ENCODE peak calls at places on chromosomes 6 and 20, in six cellular contexts. T is CD4-positive, alpha-beta T cell; Z is cardiac muscle cell; Q is thoracic aorta; D is CD4-positive, alpha-beta memory T cell; O is tibial artery. A is an unnamed sample.
A peak's percentile ranks its signal among the peaks of the same experiment; 100 is the strongest.

GRCh38 chr20:44166477-44166876 is 20.5 kb downstream of the JPH2 start:
- DNase-seq in Z (peak; percentile 85), D (no peak), T (no peak), Q (no peak), O (peak; percentile 67), A (peak; percentile 80)

GRCh38 chr20:40775747-40776146 is 86.7 kb upstream of the MAFB start:
- DNase-seq in D (no peak), Z (no peak), Q (no peak), T (no peak), O (no peak), A (no peak)

GRCh38 chr6:146697921-146698320 is 99.1 kb downstream of the ADGB start:
- DNase-seq in T (no peak), Q (no peak), O (no peak), D (no peak), Z (no peak), A (no peak)

GRCh38 chr6:4840169-4840568 is 64.0 kb downstream of the CDYL start:
- DNase-seq in Q (no peak), T (no peak), Z (no peak), O (no peak), D (no peak), A (no peak)

GRCh38 chr6:3811191-3811590 is 38.0 kb upstream of the FAM50B start:
- DNase-seq in O (no peak), Q (no peak), T (no peak), Z (no peak), D (no peak), A (no peak)

GRCh38 chr6:52497652-52498408 is 77.7 kb downstream of the EFHC1 start:
- DNase-seq in O (no peak), T (no peak), D (no peak), Z (no peak), Q (no peak), A (no peak)

GRCh38 chr20:5531318-5532081 is 214.7 kb upstream of the PROKR2 start:
- DNase-seq in D (no peak), Q (no peak), Z (no peak), T (no peak), O (peak; percentile 23), A (no peak)

GRCh38 chr6:34416877-34417371 is 8.9 kb downstream of the RPS10 start:
- DNase-seq in T (no peak), Q (no peak), Z (no peak), D (no peak), O (no peak), A (no peak)

GRCh38 chr6:12404651-12405050 is 114.5 kb downstream of the EDN1 start:
- DNase-seq in Z (no peak), O (no peak), T (no peak), Q (no peak), D (no peak), A (no peak)

GRCh38 chr6:109925060-109925459 is 53.1 kb upstream of the GPR6 start:
- DNase-seq in Z (peak; percentile 32), Q (no peak), D (no peak), O (no peak), T (no peak), A (no peak)

GRCh38 chr20:63744574-63745423 is 5.2 kb downstream of the SLC2A4RG start:
- DNase-seq in O (no peak), Q (no peak), Z (no peak), D (no peak), T (no peak), A (no peak)

GRCh38 chr20:25297141-25297905 is 49.4 kb downstream of the PYGB start:
- DNase-seq in D (no peak), Z (no peak), Q (no peak), T (no peak), O (no peak), A (no peak)

GRCh38 chr20:2163312-2163711 is 61.7 kb downstream of the STK35 start:
- DNase-seq in Z (no peak), O (no peak), Q (no peak), T (no peak), D (no peak), A (no peak)

GRCh38 chr6:131950767-131951575 is at the start of gene CCN2:
- DNase-seq in T (no peak), O (peak; percentile 82), Q (peak; percentile 67), D (no peak), Z (peak; percentile 91), A (peak; percentile 90)

GRCh38 chr6:41964201-41964887 is 22.7 kb upstream of the CCND3 start:
- DNase-seq in O (no peak), D (no peak), Q (no peak), T (no peak), Z (no peak), A (no peak)

GRCh38 chr6:82072113-82072512 is 175.4 kb downstream of the IBTK start:
- DNase-seq in T (no peak), Z (no peak), O (no peak), Q (no peak), D (no peak), A (peak; percentile 90)

GRCh38 chr6:4582506-4582905 is 193.7 kb upstream of the CDYL start:
- DNase-seq in D (no peak), Z (no peak), O (no peak), T (no peak), Q (no peak), A (no peak)

DNA sequence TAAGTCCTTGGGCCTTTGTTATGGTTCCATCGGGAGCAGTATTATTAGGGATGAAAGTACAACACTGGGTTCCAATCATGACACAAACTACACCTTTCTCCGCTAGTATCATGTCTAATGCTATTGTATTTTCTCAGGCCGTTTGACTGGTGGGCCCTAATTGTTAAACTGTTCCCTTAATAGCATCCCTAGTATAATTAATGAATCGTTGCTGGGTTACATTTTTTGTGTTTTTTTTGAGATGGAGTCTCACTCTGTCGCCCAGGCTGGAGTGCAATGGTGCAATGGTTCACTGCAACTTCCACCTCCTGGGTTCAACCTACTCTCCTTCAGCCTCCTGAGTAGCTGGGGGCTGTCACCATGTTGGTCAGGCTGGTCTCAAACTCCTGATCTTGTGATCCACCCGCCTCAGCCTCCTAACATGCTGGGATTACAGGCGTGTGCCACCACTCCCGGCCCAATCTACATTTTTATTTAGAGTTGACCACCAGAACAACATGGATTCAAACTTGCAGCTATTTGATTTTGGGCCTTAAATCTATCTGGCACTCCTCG is 4.1 kb upstream of the ZNFX1 start:
- DNase-seq in D (no peak), Q (no peak), T (no peak), O (no peak), Z (no peak), A (no peak)
- H3K9me3 ChIP-seq in D (peaks cover 60% of the 10 kb centered on the region), Q (peaks cover 23% of the 10 kb centered on the region), T (peaks cover 74% of the 10 kb centered on the region), O (peaks cover 23% of the 10 kb centered on the region), Z (no peaks in the 10 kb centered on the region), A (peaks cover 41% of the 10 kb centered on the region)

GRCh38 chr6:137746264-137746663 is 120.8 kb upstream of the TNFAIP3 start:
- DNase-seq in O (no peak), Z (no peak), D (no peak), T (no peak), Q (no peak), A (no peak)

GRCh38 chr6:137751768-137752560 is 115.1 kb upstream of the TNFAIP3 start:
- DNase-seq in Q (no peak), T (no peak), O (no peak), Z (peak; percentile 23), D (no peak), A (no peak)

GRCh38 chr6:137750284-137750683 is 116.8 kb upstream of the TNFAIP3 start:
- DNase-seq in O (no peak), Z (no peak), T (no peak), Q (no peak), D (no peak), A (no peak)

GRCh38 chr6:137745321-137745720 is 121.7 kb upstream of the TNFAIP3 start:
- DNase-seq in Z (no peak), T (no peak), D (no peak), O (no peak), Q (no peak), A (no peak)

DNA sequence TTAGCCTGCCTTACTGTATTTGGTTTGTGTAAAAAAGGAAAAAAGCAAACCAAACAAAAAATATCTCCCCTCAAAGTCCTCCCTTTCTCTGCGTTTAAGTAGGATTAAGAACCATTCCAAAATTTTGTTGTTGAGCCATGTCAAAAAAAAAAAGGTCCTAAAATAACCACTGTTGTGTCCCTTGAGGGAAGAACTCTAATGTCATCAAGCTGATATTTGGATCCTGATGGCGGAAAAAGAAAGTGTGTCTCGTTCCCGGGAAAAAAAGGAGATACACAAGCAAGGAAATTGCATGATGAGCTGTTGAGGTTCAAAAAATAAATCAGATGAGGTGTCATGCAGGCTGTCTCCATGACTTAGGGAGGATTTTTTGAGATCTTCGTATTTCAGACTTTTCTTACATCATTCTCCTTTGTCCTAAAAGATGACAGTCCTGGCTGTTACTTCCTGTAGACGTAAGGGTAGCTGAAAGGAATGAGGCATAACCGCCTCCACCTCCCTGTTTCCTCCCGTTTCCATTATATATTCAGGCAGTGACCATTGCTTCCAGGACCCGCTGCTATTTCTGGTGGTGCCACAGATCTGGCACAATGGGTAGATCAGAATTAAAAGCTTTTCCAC is 117.4 kb upstream of the TNFAIP3 start:
- DNase-seq in T (no peak), Z (no peak), Q (no peak), O (no peak), D (no peak), A (peak; percentile 33)
- H3K27ac ChIP-seq in T (no peak overlapping the region), Z (no peak overlapping the region), Q (no peak overlapping the region), O (no peak overlapping the region), D (no peak overlapping the region), A (no peak overlapping the region)

DNA sequence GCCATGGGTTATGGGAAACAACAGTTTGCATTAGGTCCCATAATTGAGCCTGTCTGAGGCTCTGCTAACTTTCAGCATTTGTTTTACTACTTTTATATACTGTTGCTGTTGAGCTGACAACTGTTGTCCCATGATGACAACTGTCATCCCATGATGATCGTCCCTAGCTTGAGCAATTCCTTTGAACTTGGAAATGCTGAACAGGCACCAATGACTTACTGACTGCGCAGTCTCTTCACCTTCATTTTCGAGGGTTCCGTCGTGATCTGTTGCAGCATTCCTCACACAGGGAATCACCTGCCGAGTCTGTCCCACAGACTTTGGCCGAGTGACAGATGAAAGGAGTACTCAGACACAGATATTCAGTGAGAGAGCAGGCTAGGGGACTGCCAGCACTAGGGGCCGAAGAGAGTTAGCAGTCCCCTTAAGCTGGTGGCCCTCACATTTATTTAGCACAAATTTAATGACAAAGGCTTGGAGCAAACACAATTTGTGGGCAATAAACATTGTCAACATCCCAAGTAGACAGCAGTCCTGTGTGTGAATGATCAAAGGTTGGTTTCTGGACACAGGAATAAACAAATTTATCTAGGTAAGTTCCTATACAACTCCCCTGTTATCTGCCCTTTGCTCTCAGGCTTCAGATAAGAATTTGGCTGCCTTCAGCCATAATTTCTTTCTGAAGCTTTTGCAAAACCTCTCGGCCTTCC is 10.0 kb upstream of the TBC1D20 start:
- DNase-seq in Z (no peak), T (no peak), D (no peak), Q (no peak), O (no peak), A (no peak)
- H3K9me3 ChIP-seq in Z (no peaks in the 10 kb centered on the region), T (peaks cover 3% of the 10 kb centered on the region), D (peaks cover 8% of the 10 kb centered on the region), Q (no peaks in the 10 kb centered on the region), O (no peaks in the 10 kb centered on the region), A (peaks cover 7% of the 10 kb centered on the region)

DNA sequence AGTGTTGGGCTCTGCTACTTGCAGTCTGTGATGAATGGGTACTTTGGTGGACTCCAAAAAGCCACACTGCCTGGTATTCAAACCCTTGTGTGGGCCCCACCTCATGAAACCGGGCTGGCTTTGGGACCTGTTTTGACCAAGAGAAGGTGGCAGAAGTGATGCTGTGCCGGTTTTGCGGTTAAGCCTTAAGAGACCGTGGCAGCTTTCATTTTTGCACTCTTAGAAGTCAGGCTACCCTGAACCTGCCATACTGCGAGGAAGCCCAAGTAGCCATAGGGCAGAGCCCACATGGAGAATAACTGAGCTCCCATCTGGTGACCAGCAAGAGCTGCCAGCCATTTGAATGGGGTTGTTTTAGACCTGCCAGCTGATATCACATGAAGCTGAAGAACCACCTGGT is 10.2 kb downstream of the SULF2 start:
- DNase-seq in Q (no peak), T (no peak), Z (no peak), O (no peak), D (no peak), A (no peak)
- H3K27ac ChIP-seq in Q (no peak overlapping the region), T (no peak overlapping the region), Z (no peak overlapping the region), O (no peak overlapping the region), D (no peak overlapping the region), A (no peak overlapping the region)

GRCh38 chr6:48695872-48696271 is 584.9 kb upstream of the PTCHD4 start:
- DNase-seq in Q (no peak), O (no peak), D (no peak), Z (no peak), T (no peak), A (no peak)
- H3K9me3 ChIP-seq in Q (no peaks in the 10 kb centered on the region), O (peaks cover 21% of the 10 kb centered on the region), D (peaks cover 8% of the 10 kb centered on the region), Z (no peaks in the 10 kb centered on the region), T (peaks cover 13% of the 10 kb centered on the region), A (peaks cover 3% of the 10 kb centered on the region)